ENCODE peak calls at places on chromosome X, in five cellular contexts. One of them, this sample, is unnamed.

GRCh38 chrX:68832101-68832416 is 3.2 kb downstream of the EFNB1 start:
- DNase-seq in uterus: peak
- DNase-seq in B cell: no peak
- DNase-seq in RWPE1: no peak
- DNase-seq in PC-9: peak
- DNase-seq in this sample: peak

GRCh38 chrX:31931225-31931624 is 859.4 kb upstream of the FTHL17 start:
- DNase-seq in B cell: no peak
- DNase-seq in uterus: no peak
- DNase-seq in RWPE1: peak
- DNase-seq in PC-9: peak
- DNase-seq in this sample: no peak

GRCh38 chrX:43860646-43861370 is 21.4 kb downstream of the MAOB start:
- DNase-seq in uterus: no peak
- DNase-seq in RWPE1: no peak
- DNase-seq in B cell: no peak
- DNase-seq in PC-9: no peak
- DNase-seq in this sample: no peak

GRCh38 chrX:24485323-24485722 is 20.2 kb downstream of the PDK3 start:
- DNase-seq in PC-9: no peak
- DNase-seq in RWPE1: no peak
- DNase-seq in B cell: no peak
- DNase-seq in uterus: no peak
- DNase-seq in this sample: no peak

GRCh38 chrX:103124284-103124683 is 31.3 kb upstream of the NXF3 start:
- DNase-seq in PC-9: no peak
- DNase-seq in uterus: no peak
- DNase-seq in B cell: no peak
- DNase-seq in RWPE1: no peak
- DNase-seq in this sample: no peak

GRCh38 chrX:43002526-43003203 is 224.7 kb upstream of the PPP1R2C start:
- DNase-seq in PC-9: no peak
- DNase-seq in B cell: peak
- DNase-seq in uterus: no peak
- DNase-seq in RWPE1: no peak
- DNase-seq in this sample: no peak

GRCh38 chrX:110015027-110015426 is 12.1 kb downstream of the TMEM164 start:
- DNase-seq in PC-9: no peak
- DNase-seq in RWPE1: no peak
- DNase-seq in uterus: no peak
- DNase-seq in B cell: no peak
- DNase-seq in this sample: no peak

GRCh38 chrX:136200466-136200865 is 50.7 kb downstream of the MAP7D3 start:
- DNase-seq in PC-9: peak
- DNase-seq in RWPE1: peak
- DNase-seq in B cell: no peak
- DNase-seq in uterus: no peak
- DNase-seq in this sample: no peak

GRCh38 chrX:40176256-40176978 is 78.7 kb upstream of the BCOR start:
- DNase-seq in RWPE1: no peak
- DNase-seq in PC-9: no peak
- DNase-seq in B cell: peak
- DNase-seq in uterus: peak
- DNase-seq in this sample: peak

GRCh38 chrX:151697537-151697936 is 2.3 kb downstream of the PRRG3 start:
- DNase-seq in uterus: peak
- DNase-seq in RWPE1: no peak
- DNase-seq in PC-9: no peak
- DNase-seq in B cell: no peak
- DNase-seq in this sample: no peak

GRCh38 chrX:32741910-32742309 is 469.4 kb downstream of the DMD start:
- DNase-seq in uterus: no peak
- DNase-seq in PC-9: no peak
- DNase-seq in B cell: no peak
- DNase-seq in RWPE1: no peak
- DNase-seq in this sample: no peak

GRCh38 chrX:80285131-80285773 is 135.0 kb upstream of the TENT5D start:
- DNase-seq in PC-9: no peak
- DNase-seq in B cell: no peak
- DNase-seq in uterus: no peak
- DNase-seq in RWPE1: no peak
- DNase-seq in this sample: no peak

GRCh38 chrX:131741103-131741581 is 197.3 kb downstream of the OR13H1 start:
- DNase-seq in RWPE1: no peak
- DNase-seq in uterus: peak
- DNase-seq in B cell: no peak
- DNase-seq in PC-9: no peak
- DNase-seq in this sample: no peak

GRCh38 chrX:18897611-18898010 is 86.3 kb downstream of the PHKA2 start:
- DNase-seq in RWPE1: no peak
- DNase-seq in PC-9: no peak
- DNase-seq in B cell: no peak
- DNase-seq in uterus: no peak
- DNase-seq in this sample: no peak

GRCh38 chrX:15451913-15452312 is 41.2 kb downstream of the PIR start:
- DNase-seq in uterus: peak
- DNase-seq in B cell: no peak
- DNase-seq in PC-9: no peak
- DNase-seq in RWPE1: no peak
- DNase-seq in this sample: no peak

GRCh38 chrX:47662144-47662657 is 3.2 kb upstream of the UXT start:
- DNase-seq in B cell: no peak
- DNase-seq in RWPE1: peak
- DNase-seq in PC-9: peak
- DNase-seq in uterus: no peak
- DNase-seq in this sample: peak

GRCh38 chrX:1207496-1208025 is 4.9 kb downstream of the CRLF2 start:
- DNase-seq in B cell: no peak
- DNase-seq in PC-9: no peak
- DNase-seq in uterus: no peak
- DNase-seq in RWPE1: no peak
- DNase-seq in this sample: no peak

GRCh38 chrX:70398899-70399298 is 24.2 kb upstream of the GDPD2 start:
- DNase-seq in RWPE1: no peak
- DNase-seq in uterus: no peak
- DNase-seq in B cell: no peak
- DNase-seq in PC-9: no peak
- DNase-seq in this sample: no peak

GRCh38 chrX:13667940-13668339 is 15.0 kb downstream of the TCEANC start:
- DNase-seq in B cell: no peak
- DNase-seq in PC-9: peak
- DNase-seq in uterus: no peak
- DNase-seq in RWPE1: no peak
- DNase-seq in this sample: no peak

GRCh38 chrX:10142041-10142589 is 14.7 kb upstream of the CLCN4 start:
- DNase-seq in uterus: no peak
- DNase-seq in PC-9: no peak
- DNase-seq in RWPE1: no peak
- DNase-seq in B cell: no peak
- DNase-seq in this sample: no peak

GRCh38 chrX:75155830-75156525 is at the start of gene ABCB7:
- DNase-seq in uterus: peak
- DNase-seq in B cell: peak
- DNase-seq in PC-9: peak
- DNase-seq in RWPE1: peak
- DNase-seq in this sample: peak

GRCh38 chrX:122269243-122269781 is 914.8 kb upstream of the GRIA3 start:
- DNase-seq in B cell: no peak
- DNase-seq in PC-9: no peak
- DNase-seq in uterus: no peak
- DNase-seq in RWPE1: no peak
- DNase-seq in this sample: no peak

GRCh38 chrX:71282514-71283408 is 674 bp upstream of the NONO start:
- DNase-seq in uterus: no peak
- DNase-seq in RWPE1: peak
- DNase-seq in B cell: no peak
- DNase-seq in PC-9: peak
- DNase-seq in this sample: no peak

GRCh38 chrX:107449490-107450175 is at the start of gene FRMPD3:
- DNase-seq in PC-9: no peak
- DNase-seq in B cell: peak
- DNase-seq in RWPE1: no peak
- DNase-seq in uterus: no peak
- DNase-seq in this sample: no peak

GRCh38 chrX:848366-848765 is 217.8 kb downstream of the SHOX start:
- DNase-seq in B cell: no peak
- DNase-seq in uterus: no peak
- DNase-seq in RWPE1: no peak
- DNase-seq in PC-9: no peak
- DNase-seq in this sample: no peak

GRCh38 chrX:95662200-95662599 is 1022.4 kb upstream of the DIAPH2 start:
- DNase-seq in B cell: no peak
- DNase-seq in RWPE1: no peak
- DNase-seq in PC-9: no peak
- DNase-seq in uterus: no peak
- DNase-seq in this sample: no peak

GRCh38 chrX:20253232-20253543 is 13.5 kb downstream of the RPS6KA3 start:
- DNase-seq in uterus: no peak
- DNase-seq in PC-9: no peak
- DNase-seq in RWPE1: no peak
- DNase-seq in B cell: no peak
- DNase-seq in this sample: no peak

GRCh38 chrX:44944894-44945293 is 71.9 kb downstream of the KDM6A start:
- DNase-seq in uterus: no peak
- DNase-seq in PC-9: no peak
- DNase-seq in RWPE1: no peak
- DNase-seq in B cell: no peak
- DNase-seq in this sample: no peak

GRCh38 chrX:44946771-44947170 is 73.8 kb downstream of the KDM6A start:
- DNase-seq in B cell: no peak
- DNase-seq in uterus: no peak
- DNase-seq in RWPE1: no peak
- DNase-seq in PC-9: no peak
- DNase-seq in this sample: no peak

GRCh38 chrX:44943007-44943406 is 70.0 kb downstream of the KDM6A start:
- DNase-seq in uterus: no peak
- DNase-seq in B cell: no peak
- DNase-seq in PC-9: no peak
- DNase-seq in RWPE1: no peak
- DNase-seq in this sample: no peak

GRCh38 chrX:44947995-44948394 is 75.0 kb downstream of the KDM6A start:
- DNase-seq in RWPE1: no peak
- DNase-seq in PC-9: no peak
- DNase-seq in B cell: no peak
- DNase-seq in uterus: no peak
- DNase-seq in this sample: no peak

DNA sequence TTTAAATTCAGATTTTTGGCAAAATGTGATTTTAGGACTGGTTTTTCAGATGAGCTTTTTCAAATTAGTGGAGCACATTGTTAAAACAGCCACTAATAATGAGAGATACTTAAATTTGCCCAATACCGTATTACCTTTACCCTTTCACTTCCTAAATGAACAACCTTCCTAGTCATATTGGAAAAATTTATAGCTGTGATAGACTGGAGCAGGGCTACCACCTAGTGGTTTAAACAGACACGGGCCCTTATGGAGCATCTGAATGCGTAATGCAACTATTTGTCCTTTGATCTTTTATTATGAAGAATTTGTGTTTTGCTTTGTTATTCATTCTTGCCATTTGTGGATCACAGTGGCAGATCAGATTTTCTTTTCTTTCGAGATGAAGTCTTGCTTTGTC is 72.7 kb downstream of the KDM6A start:
- DNase-seq in RWPE1: no peak
- DNase-seq in B cell: no peak
- DNase-seq in uterus: no peak
- DNase-seq in PC-9: no peak
- DNase-seq in this sample: no peak
- TF ChIP-seq CTCF in RWPE1: no peak
- TF ChIP-seq CTCF in B cell: peak
- TF ChIP-seq CTCF in uterus: no peak
- TF ChIP-seq CTCF in PC-9: no peak
- TF ChIP-seq CTCF in this sample: no peak

DNA sequence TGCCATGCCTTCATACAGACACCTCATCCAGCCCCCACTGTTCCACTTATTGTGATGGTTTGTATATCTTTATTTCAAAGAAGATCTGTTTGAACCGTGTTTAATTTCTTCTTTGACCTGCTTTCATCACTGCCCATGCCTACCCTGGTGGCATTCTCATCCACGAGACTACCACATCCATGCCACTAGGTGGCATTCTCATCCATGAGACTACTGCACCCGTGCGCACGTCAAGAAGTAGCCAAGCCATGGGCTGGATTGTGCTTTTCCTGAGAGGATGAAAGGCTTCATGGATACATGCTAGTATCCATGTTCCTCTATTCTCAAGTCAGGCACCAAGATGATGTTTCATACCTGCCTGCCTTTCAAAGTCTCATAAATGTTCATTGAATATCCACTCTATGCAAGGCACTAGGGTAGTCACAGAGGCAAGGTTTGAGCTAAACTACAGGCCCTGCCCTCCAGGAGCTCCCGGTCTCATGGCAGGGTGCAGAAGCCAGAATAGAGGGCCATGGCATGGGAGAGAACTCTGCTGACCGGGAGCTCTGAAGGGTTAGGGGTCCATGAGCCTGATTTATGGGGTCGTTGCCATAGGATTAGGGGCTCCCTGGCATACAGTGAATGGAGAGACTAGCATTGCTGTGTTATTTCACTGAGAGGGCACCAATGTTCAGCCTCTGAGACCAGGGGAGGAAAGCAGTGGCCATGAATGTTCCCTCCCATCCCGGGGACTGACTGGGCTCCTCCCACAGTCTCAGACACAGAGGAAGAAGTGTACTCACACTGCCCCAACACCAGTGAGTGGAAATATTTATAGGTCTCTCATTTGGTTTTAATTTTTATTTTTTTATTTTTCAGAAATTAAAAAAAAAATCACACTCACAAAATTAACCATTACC is 24.8 kb upstream of the EOLA2 start:
- DNase-seq in B cell: no peak
- DNase-seq in PC-9: peak
- DNase-seq in RWPE1: peak
- DNase-seq in uterus: no peak
- DNase-seq in this sample: no peak
- TF ChIP-seq CTCF in B cell: peak
- TF ChIP-seq CTCF in PC-9: peak
- TF ChIP-seq CTCF in RWPE1: peak
- TF ChIP-seq CTCF in uterus: peak
- TF ChIP-seq CTCF in this sample: peak

DNA sequence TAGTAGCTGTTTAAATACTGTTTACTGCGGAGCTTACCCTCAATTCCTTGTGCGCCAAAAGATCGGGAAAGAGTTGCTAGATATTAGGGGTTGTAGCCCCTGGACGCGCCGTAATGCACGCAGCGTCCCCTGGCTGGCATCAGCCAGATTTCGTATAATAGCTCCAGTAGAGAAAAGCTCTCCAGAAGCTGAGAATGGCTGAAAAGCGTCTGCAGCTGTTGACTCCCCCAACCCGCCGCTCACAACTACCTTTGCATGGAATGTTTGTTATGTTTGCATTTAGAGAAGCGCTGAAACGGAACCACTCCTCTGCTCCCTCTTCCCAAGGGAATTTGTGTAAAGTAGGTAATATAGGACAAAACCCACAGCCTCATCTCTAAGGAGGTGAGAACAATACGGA is 3.7 kb downstream of the DOCK11 start:
- DNase-seq in PC-9: no peak
- DNase-seq in RWPE1: no peak
- DNase-seq in uterus: no peak
- DNase-seq in B cell: no peak
- DNase-seq in this sample: no peak
- TF ChIP-seq CTCF in PC-9: no peak
- TF ChIP-seq CTCF in RWPE1: no peak
- TF ChIP-seq CTCF in uterus: no peak
- TF ChIP-seq CTCF in B cell: no peak
- TF ChIP-seq CTCF in this sample: no peak

GRCh38 chrX:11787564-11787963 is 29.5 kb downstream of the MSL3 start:
- DNase-seq in RWPE1: no peak
- DNase-seq in B cell: no peak
- DNase-seq in PC-9: no peak
- DNase-seq in uterus: peak
- DNase-seq in this sample: peak
- TF ChIP-seq CTCF in RWPE1: no peak
- TF ChIP-seq CTCF in B cell: peak
- TF ChIP-seq CTCF in PC-9: no peak
- TF ChIP-seq CTCF in uterus: peak
- TF ChIP-seq CTCF in this sample: peak

This sample was measured in right atrium auricular region.